ENCODE peak calls at places on chromosomes 4 and X, in seven cellular contexts. One of them, this sample, is unnamed.

GRCh38 chr4:60582167-60582566 is 618.0 kb upstream of the ADGRL3 start:
- DNase-seq in transverse colon: no peak
- DNase-seq in lower lobe of right lung: no peak
- DNase-seq in tibial artery: no peak
- DNase-seq in right lobe of liver: no peak
- DNase-seq in sigmoid colon: no peak
- DNase-seq in upper lobe of right lung: no peak
- DNase-seq in this sample: no peak

GRCh38 chr4:52659722-52660261 is 691 bp upstream of the USP46 start:
- DNase-seq in right lobe of liver: peak; percentile 89
- DNase-seq in sigmoid colon: peak; percentile 81
- DNase-seq in transverse colon: peak; percentile 68
- DNase-seq in tibial artery: peak; percentile 81
- DNase-seq in upper lobe of right lung: peak; percentile 84
- DNase-seq in lower lobe of right lung: peak; percentile 71
- DNase-seq in this sample: peak; percentile 90

GRCh38 chr4:169251291-169252235 is 19.2 kb downstream of the SH3RF1 start:
- DNase-seq in tibial artery: no peak
- DNase-seq in lower lobe of right lung: no peak
- DNase-seq in sigmoid colon: no peak
- DNase-seq in transverse colon: peak; percentile 51
- DNase-seq in right lobe of liver: no peak
- DNase-seq in upper lobe of right lung: no peak
- DNase-seq in this sample: no peak

GRCh38 chrX:103063191-103063845 is 653 bp downstream of the BEX1 start:
- DNase-seq in sigmoid colon: no peak
- DNase-seq in tibial artery: no peak
- DNase-seq in transverse colon: no peak
- DNase-seq in upper lobe of right lung: no peak
- DNase-seq in lower lobe of right lung: no peak
- DNase-seq in right lobe of liver: no peak
- DNase-seq in this sample: peak; percentile 58

GRCh38 chr4:183140911-183141320 is 41.9 kb downstream of the WWC2 start:
- DNase-seq in right lobe of liver: no peak
- DNase-seq in sigmoid colon: no peak
- DNase-seq in transverse colon: no peak
- DNase-seq in lower lobe of right lung: no peak
- DNase-seq in upper lobe of right lung: no peak
- DNase-seq in tibial artery: no peak
- DNase-seq in this sample: no peak

GRCh38 chr4:19615086-19615689 is 636.5 kb upstream of the SLIT2 start:
- DNase-seq in transverse colon: no peak
- DNase-seq in sigmoid colon: no peak
- DNase-seq in right lobe of liver: no peak
- DNase-seq in lower lobe of right lung: no peak
- DNase-seq in tibial artery: no peak
- DNase-seq in upper lobe of right lung: peak; percentile 21
- DNase-seq in this sample: no peak

GRCh38 chr4:144356941-144357381 is 216.4 kb upstream of the GYPA start:
- DNase-seq in right lobe of liver: no peak
- DNase-seq in tibial artery: no peak
- DNase-seq in upper lobe of right lung: no peak
- DNase-seq in sigmoid colon: no peak
- DNase-seq in transverse colon: no peak
- DNase-seq in lower lobe of right lung: no peak
- DNase-seq in this sample: no peak

GRCh38 chr4:181670506-181670905 is 572.7 kb upstream of the TENM3 start:
- DNase-seq in lower lobe of right lung: no peak
- DNase-seq in tibial artery: no peak
- DNase-seq in transverse colon: no peak
- DNase-seq in sigmoid colon: no peak
- DNase-seq in upper lobe of right lung: no peak
- DNase-seq in right lobe of liver: no peak
- DNase-seq in this sample: no peak

GRCh38 chrX:25600776-25601175 is 537.4 kb upstream of the MAGEB18 start:
- DNase-seq in tibial artery: no peak
- DNase-seq in right lobe of liver: no peak
- DNase-seq in sigmoid colon: no peak
- DNase-seq in lower lobe of right lung: no peak
- DNase-seq in upper lobe of right lung: no peak
- DNase-seq in transverse colon: no peak
- DNase-seq in this sample: no peak

GRCh38 chrX:276588-277171 is 4.5 kb upstream of the PLCXD1 start:
- DNase-seq in upper lobe of right lung: peak; percentile 82
- DNase-seq in right lobe of liver: peak; percentile 63
- DNase-seq in sigmoid colon: peak; percentile 71
- DNase-seq in lower lobe of right lung: peak; percentile 77
- DNase-seq in tibial artery: no peak
- DNase-seq in transverse colon: peak; percentile 49
- DNase-seq in this sample: peak; percentile 77

GRCh38 chr4:100246697-100247096 is 56.4 kb upstream of the DDIT4L start:
- DNase-seq in lower lobe of right lung: no peak
- DNase-seq in transverse colon: no peak
- DNase-seq in tibial artery: no peak
- DNase-seq in right lobe of liver: no peak
- DNase-seq in sigmoid colon: no peak
- DNase-seq in upper lobe of right lung: no peak
- DNase-seq in this sample: no peak

GRCh38 chrX:37685452-37686347 is at the start of gene XK:
- DNase-seq in tibial artery: peak; percentile 76
- DNase-seq in sigmoid colon: peak; percentile 76
- DNase-seq in upper lobe of right lung: peak; percentile 76
- DNase-seq in transverse colon: peak; percentile 71
- DNase-seq in right lobe of liver: peak; percentile 58
- DNase-seq in lower lobe of right lung: peak; percentile 71
- DNase-seq in this sample: peak; percentile 82

GRCh38 chr4:53563824-53564223 is 27.5 kb downstream of the LNX1 start:
- DNase-seq in tibial artery: no peak
- DNase-seq in upper lobe of right lung: no peak
- DNase-seq in transverse colon: no peak
- DNase-seq in lower lobe of right lung: no peak
- DNase-seq in right lobe of liver: no peak
- DNase-seq in sigmoid colon: no peak
- DNase-seq in this sample: no peak

GRCh38 chrX:51459125-51459524 is 37.3 kb downstream of the NUDT11 start:
- DNase-seq in right lobe of liver: no peak
- DNase-seq in tibial artery: no peak
- DNase-seq in upper lobe of right lung: no peak
- DNase-seq in transverse colon: no peak
- DNase-seq in sigmoid colon: no peak
- DNase-seq in lower lobe of right lung: no peak
- DNase-seq in this sample: no peak

GRCh38 chr4:3451956-3452355 is 10.2 kb downstream of the HGFAC start:
- DNase-seq in transverse colon: no peak
- DNase-seq in lower lobe of right lung: no peak
- DNase-seq in upper lobe of right lung: no peak
- DNase-seq in right lobe of liver: no peak
- DNase-seq in sigmoid colon: no peak
- DNase-seq in tibial artery: no peak
- DNase-seq in this sample: no peak

GRCh38 chr4:149371021-149371420 is 444.6 kb downstream of the IQCM start:
- DNase-seq in sigmoid colon: no peak
- DNase-seq in right lobe of liver: peak; percentile 50
- DNase-seq in tibial artery: no peak
- DNase-seq in upper lobe of right lung: no peak
- DNase-seq in lower lobe of right lung: no peak
- DNase-seq in transverse colon: peak; percentile 10
- DNase-seq in this sample: no peak

GRCh38 chrX:69153060-69153730 is 12.1 kb downstream of the PJA1 start:
- DNase-seq in tibial artery: no peak
- DNase-seq in lower lobe of right lung: no peak
- DNase-seq in transverse colon: no peak
- DNase-seq in right lobe of liver: no peak
- DNase-seq in upper lobe of right lung: no peak
- DNase-seq in sigmoid colon: peak; percentile 68
- DNase-seq in this sample: peak; percentile 89

GRCh38 chr4:189845145-189845846 is 95.4 kb upstream of the FRG1 start:
- DNase-seq in upper lobe of right lung: no peak
- DNase-seq in lower lobe of right lung: no peak
- DNase-seq in sigmoid colon: no peak
- DNase-seq in transverse colon: no peak
- DNase-seq in right lobe of liver: no peak
- DNase-seq in tibial artery: no peak
- DNase-seq in this sample: no peak

DNA sequence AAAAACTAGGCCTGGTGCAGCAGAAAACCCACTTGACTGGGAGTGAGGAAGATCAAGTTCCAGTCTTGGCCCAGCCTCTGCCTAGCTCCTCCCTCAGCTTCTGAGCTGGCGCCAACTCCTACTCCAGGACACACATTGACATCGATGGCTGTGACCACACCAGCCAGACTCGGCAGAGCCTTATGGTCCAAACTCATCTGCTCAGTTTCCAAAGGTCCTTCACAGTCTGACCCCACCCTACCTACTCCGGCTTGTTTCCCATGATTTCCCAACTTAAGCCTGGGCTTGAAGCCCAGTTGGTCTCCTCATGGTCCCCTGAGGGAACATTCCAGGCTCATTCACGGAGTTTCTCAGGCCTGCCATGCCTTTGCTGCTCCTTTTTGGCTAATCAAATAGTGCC is 10.1 kb downstream of the ELF4 start:
- DNase-seq in lower lobe of right lung: no peak
- DNase-seq in right lobe of liver: no peak
- DNase-seq in upper lobe of right lung: no peak
- DNase-seq in transverse colon: peak; percentile 59
- DNase-seq in sigmoid colon: peak; percentile 89
- DNase-seq in tibial artery: peak; percentile 88
- DNase-seq in this sample: peak; percentile 81
- H3K27ac ChIP-seq in lower lobe of right lung: no peak overlapping the region
- H3K27ac ChIP-seq in right lobe of liver: no peak overlapping the region
- H3K27ac ChIP-seq in upper lobe of right lung: peak overlapping the region; percentile 8
- H3K27ac ChIP-seq in transverse colon: peak overlapping the region; percentile 62
- H3K27ac ChIP-seq in sigmoid colon: peak overlapping the region; percentile 56
- H3K27ac ChIP-seq in tibial artery: peak overlapping the region; percentile 18
- H3K27ac ChIP-seq in this sample: no peak overlapping the region

GRCh38 chrX:115650916-115651315 is 89.9 kb downstream of the PLS3 start:
- DNase-seq in lower lobe of right lung: no peak
- DNase-seq in right lobe of liver: no peak
- DNase-seq in transverse colon: peak; percentile 17
- DNase-seq in tibial artery: no peak
- DNase-seq in sigmoid colon: no peak
- DNase-seq in upper lobe of right lung: no peak
- DNase-seq in this sample: no peak
- TF ChIP-seq CTCF in lower lobe of right lung: peak; percentile 32
- TF ChIP-seq CTCF in right lobe of liver: peak; percentile 66
- TF ChIP-seq CTCF in transverse colon: peak; percentile 41
- TF ChIP-seq CTCF in tibial artery: peak; percentile 25
- TF ChIP-seq CTCF in sigmoid colon: peak; percentile 30
- TF ChIP-seq CTCF in upper lobe of right lung: peak; percentile 43
- TF ChIP-seq CTCF in this sample: peak; percentile 50

GRCh38 chr4:41427306-41427882 is 110.6 kb upstream of the LIMCH1 start:
- DNase-seq in right lobe of liver: peak; percentile 55
- DNase-seq in transverse colon: no peak
- DNase-seq in lower lobe of right lung: no peak
- DNase-seq in upper lobe of right lung: no peak
- DNase-seq in tibial artery: no peak
- DNase-seq in sigmoid colon: no peak
- DNase-seq in this sample: peak; percentile 57
- H3K27ac ChIP-seq in right lobe of liver: peak overlapping the region; percentile 96
- H3K27ac ChIP-seq in transverse colon: no peak overlapping the region
- H3K27ac ChIP-seq in lower lobe of right lung: peak overlapping the region; percentile 60
- H3K27ac ChIP-seq in upper lobe of right lung: peak overlapping the region; percentile 79
- H3K27ac ChIP-seq in tibial artery: peak overlapping the region; percentile 66
- H3K27ac ChIP-seq in sigmoid colon: peak overlapping the region; percentile 78
- H3K27ac ChIP-seq in this sample: no peak overlapping the region

GRCh38 chr4:123976285-123976684 is 579.7 kb downstream of the SPRY1 start:
- DNase-seq in tibial artery: no peak
- DNase-seq in lower lobe of right lung: no peak
- DNase-seq in upper lobe of right lung: no peak
- DNase-seq in transverse colon: no peak
- DNase-seq in right lobe of liver: no peak
- DNase-seq in sigmoid colon: no peak
- DNase-seq in this sample: no peak

GRCh38 chr4:123972031-123972430 is 575.4 kb downstream of the SPRY1 start:
- DNase-seq in transverse colon: no peak
- DNase-seq in lower lobe of right lung: no peak
- DNase-seq in upper lobe of right lung: no peak
- DNase-seq in right lobe of liver: no peak
- DNase-seq in tibial artery: no peak
- DNase-seq in sigmoid colon: no peak
- DNase-seq in this sample: no peak

GRCh38 chr4:123977623-123978022 is 581.0 kb downstream of the SPRY1 start:
- DNase-seq in tibial artery: no peak
- DNase-seq in sigmoid colon: no peak
- DNase-seq in right lobe of liver: no peak
- DNase-seq in lower lobe of right lung: no peak
- DNase-seq in transverse colon: no peak
- DNase-seq in upper lobe of right lung: no peak
- DNase-seq in this sample: no peak

GRCh38 chr4:123976875-123977274 is 580.3 kb downstream of the SPRY1 start:
- DNase-seq in right lobe of liver: no peak
- DNase-seq in lower lobe of right lung: no peak
- DNase-seq in upper lobe of right lung: no peak
- DNase-seq in sigmoid colon: no peak
- DNase-seq in tibial artery: no peak
- DNase-seq in transverse colon: no peak
- DNase-seq in this sample: no peak

DNA sequence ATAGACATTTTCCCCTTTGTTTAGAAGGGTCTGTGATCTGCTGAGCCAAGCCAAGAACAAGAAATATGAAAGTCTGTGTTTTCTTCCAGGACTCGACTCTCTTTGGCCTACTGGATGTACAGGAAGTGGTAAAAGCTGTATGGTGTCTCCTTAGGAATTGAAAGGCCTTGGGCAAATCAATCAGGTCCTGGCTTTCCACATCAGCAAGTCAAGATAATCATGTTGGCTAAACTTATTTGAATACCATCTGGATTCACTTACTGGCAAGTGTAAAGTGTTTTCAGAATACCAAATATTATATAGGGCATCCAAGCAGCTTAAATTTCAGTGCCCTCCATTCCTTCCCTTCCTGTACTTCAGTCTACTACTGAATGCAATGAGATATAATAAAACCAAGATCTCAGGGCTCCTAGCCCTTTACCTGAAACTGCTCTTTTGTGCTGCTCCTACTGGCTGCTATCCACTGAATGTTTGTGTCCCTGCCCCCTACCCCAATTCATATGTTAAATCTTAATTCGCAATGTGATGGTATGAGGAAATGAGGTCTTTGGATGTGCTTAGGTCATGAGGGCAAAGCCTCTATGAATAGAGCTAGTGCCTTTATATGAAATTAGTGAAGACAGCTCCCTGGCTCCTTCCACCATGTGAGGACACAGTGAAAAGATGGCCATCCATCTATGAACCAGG is 578.0 kb downstream of the SPRY1 start:
- DNase-seq in transverse colon: no peak
- DNase-seq in right lobe of liver: no peak
- DNase-seq in sigmoid colon: no peak
- DNase-seq in lower lobe of right lung: no peak
- DNase-seq in tibial artery: no peak
- DNase-seq in upper lobe of right lung: no peak
- DNase-seq in this sample: no peak
- TF ChIP-seq CTCF in transverse colon: no peak
- TF ChIP-seq CTCF in right lobe of liver: no peak
- TF ChIP-seq CTCF in sigmoid colon: no peak
- TF ChIP-seq CTCF in lower lobe of right lung: no peak
- TF ChIP-seq CTCF in tibial artery: no peak
- TF ChIP-seq CTCF in upper lobe of right lung: no peak
- TF ChIP-seq CTCF in this sample: no peak

This sample was measured in kidney.